ENCODE peak calls at places on chromosomes 6 and 20, in eight cellular contexts. One of them, this sample, is unnamed.

GRCh38 chr6:90900034-90900433 is 313.2 kb upstream of the MAP3K7 start:
- DNase-seq in cardiac fibroblast: no peak
- DNase-seq in neural progenitor cell: peak; percentile 20
- DNase-seq in transverse colon: no peak
- DNase-seq in BJ: no peak
- DNase-seq in pancreas: no peak
- DNase-seq in AG04449: no peak
- DNase-seq in GM13976: no peak
- DNase-seq in this sample: no peak

GRCh38 chr6:156727715-156728385 is 49.3 kb upstream of the ARID1B start:
- DNase-seq in transverse colon: no peak
- DNase-seq in BJ: no peak
- DNase-seq in GM13976: no peak
- DNase-seq in AG04449: no peak
- DNase-seq in pancreas: no peak
- DNase-seq in cardiac fibroblast: no peak
- DNase-seq in neural progenitor cell: no peak
- DNase-seq in this sample: no peak

GRCh38 chr6:85078071-85078470 is 313.7 kb upstream of the TBX18 start:
- DNase-seq in AG04449: peak; percentile 89
- DNase-seq in transverse colon: no peak
- DNase-seq in neural progenitor cell: no peak
- DNase-seq in cardiac fibroblast: peak; percentile 84
- DNase-seq in pancreas: no peak
- DNase-seq in BJ: peak; percentile 62
- DNase-seq in GM13976: no peak
- DNase-seq in this sample: peak; percentile 93

GRCh38 chr20:4135385-4136077 is 120.2 kb upstream of the RNF24 start:
- DNase-seq in GM13976: no peak
- DNase-seq in AG04449: peak; percentile 96
- DNase-seq in transverse colon: peak; percentile 30
- DNase-seq in cardiac fibroblast: peak; percentile 99
- DNase-seq in pancreas: peak; percentile 46
- DNase-seq in BJ: peak; percentile 97
- DNase-seq in neural progenitor cell: no peak
- DNase-seq in this sample: peak; percentile 99

GRCh38 chr6:1761472-1761871 is 151.8 kb downstream of the FOXC1 start:
- DNase-seq in transverse colon: no peak
- DNase-seq in BJ: no peak
- DNase-seq in GM13976: no peak
- DNase-seq in pancreas: no peak
- DNase-seq in AG04449: no peak
- DNase-seq in neural progenitor cell: no peak
- DNase-seq in cardiac fibroblast: no peak
- DNase-seq in this sample: no peak

GRCh38 chr20:62539646-62540045 is 63.9 kb upstream of the GATA5 start:
- DNase-seq in pancreas: no peak
- DNase-seq in neural progenitor cell: no peak
- DNase-seq in GM13976: no peak
- DNase-seq in transverse colon: no peak
- DNase-seq in cardiac fibroblast: no peak
- DNase-seq in AG04449: no peak
- DNase-seq in BJ: no peak
- DNase-seq in this sample: no peak

GRCh38 chr6:52155791-52156576 is 30.2 kb upstream of the IL17A start:
- DNase-seq in BJ: no peak
- DNase-seq in transverse colon: no peak
- DNase-seq in neural progenitor cell: no peak
- DNase-seq in AG04449: no peak
- DNase-seq in GM13976: no peak
- DNase-seq in pancreas: no peak
- DNase-seq in cardiac fibroblast: no peak
- DNase-seq in this sample: no peak

GRCh38 chr20:38209736-38210405 is 44.8 kb upstream of the TGM2 start:
- DNase-seq in GM13976: no peak
- DNase-seq in pancreas: no peak
- DNase-seq in transverse colon: no peak
- DNase-seq in cardiac fibroblast: no peak
- DNase-seq in neural progenitor cell: no peak
- DNase-seq in BJ: no peak
- DNase-seq in AG04449: no peak
- DNase-seq in this sample: no peak

GRCh38 chr6:71888720-71889340 is 2.5 kb downstream of the RIMS1 start:
- DNase-seq in neural progenitor cell: peak; percentile 20
- DNase-seq in AG04449: no peak
- DNase-seq in cardiac fibroblast: no peak
- DNase-seq in transverse colon: no peak
- DNase-seq in pancreas: no peak
- DNase-seq in GM13976: no peak
- DNase-seq in BJ: no peak
- DNase-seq in this sample: no peak

GRCh38 chr6:71889366-71889765 is 3.0 kb downstream of the RIMS1 start:
- DNase-seq in GM13976: no peak
- DNase-seq in transverse colon: no peak
- DNase-seq in cardiac fibroblast: no peak
- DNase-seq in pancreas: no peak
- DNase-seq in neural progenitor cell: no peak
- DNase-seq in AG04449: no peak
- DNase-seq in BJ: no peak
- DNase-seq in this sample: no peak

GRCh38 chr6:71887006-71887743 is 825 bp downstream of the RIMS1 start:
- DNase-seq in neural progenitor cell: peak; percentile 37
- DNase-seq in pancreas: peak; percentile 10
- DNase-seq in BJ: no peak
- DNase-seq in transverse colon: no peak
- DNase-seq in GM13976: peak; percentile 30
- DNase-seq in AG04449: no peak
- DNase-seq in cardiac fibroblast: peak; percentile 2
- DNase-seq in this sample: no peak

GRCh38 chr6:71887744-71888115 is 1.4 kb downstream of the RIMS1 start:
- DNase-seq in pancreas: no peak
- DNase-seq in neural progenitor cell: no peak
- DNase-seq in transverse colon: no peak
- DNase-seq in GM13976: no peak
- DNase-seq in BJ: no peak
- DNase-seq in cardiac fibroblast: no peak
- DNase-seq in AG04449: no peak
- DNase-seq in this sample: no peak

DNA sequence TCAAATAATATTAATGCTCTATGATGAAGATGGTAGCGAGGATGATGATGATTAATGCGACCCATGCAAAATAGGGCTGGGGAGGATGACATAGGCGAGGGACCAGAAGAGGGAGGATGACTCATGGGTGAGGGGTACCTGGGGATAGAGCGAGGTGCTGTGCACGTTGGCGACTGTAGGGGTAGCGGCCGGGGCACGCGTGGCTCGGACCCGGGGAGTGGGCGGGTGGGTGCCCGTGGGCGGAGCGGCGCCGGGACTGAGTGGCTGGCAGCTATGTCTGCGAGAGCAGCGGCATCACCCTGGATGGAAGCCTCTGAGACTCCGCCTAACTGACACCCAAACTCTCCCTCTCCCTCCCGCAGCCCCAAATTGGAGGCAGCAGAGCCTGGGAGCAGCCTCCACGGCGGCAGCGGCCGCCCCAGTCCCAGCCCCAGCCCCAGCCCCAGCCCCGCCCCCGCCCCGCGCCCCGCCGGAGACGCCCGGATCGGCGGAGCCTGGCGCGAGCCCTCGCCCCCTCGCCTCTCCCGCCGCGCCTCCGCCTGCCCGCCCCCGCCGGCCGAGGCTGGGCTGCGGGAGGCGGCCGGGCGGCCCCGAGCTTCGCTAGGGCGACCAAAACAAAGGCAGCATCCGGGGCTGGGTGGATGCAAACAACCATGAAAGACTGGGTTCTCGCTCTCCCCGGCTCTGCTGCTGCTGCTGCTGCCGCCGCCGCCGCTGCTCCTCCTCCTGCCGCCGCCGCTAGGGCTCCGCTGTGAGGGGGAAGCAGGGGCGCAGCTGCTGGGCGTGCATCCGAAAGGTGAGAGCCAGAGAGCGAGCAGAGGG is at the start of gene RIMS1:
- DNase-seq in cardiac fibroblast: peak; percentile 5
- DNase-seq in neural progenitor cell: peak; percentile 84
- DNase-seq in pancreas: peak; percentile 37
- DNase-seq in transverse colon: no peak
- DNase-seq in GM13976: peak; percentile 71
- DNase-seq in AG04449: no peak
- DNase-seq in BJ: no peak
- DNase-seq in this sample: no peak
- TF ChIP-seq CTCF in cardiac fibroblast: peak; percentile 41
- TF ChIP-seq CTCF in neural progenitor cell: peak; percentile 53
- TF ChIP-seq CTCF in pancreas: no peak
- TF ChIP-seq CTCF in transverse colon: no peak
- TF ChIP-seq CTCF in GM13976: no peak
- TF ChIP-seq CTCF in AG04449: peak; percentile 68
- TF ChIP-seq CTCF in BJ: peak; percentile 58
- TF ChIP-seq CTCF in this sample: no peak

DNA sequence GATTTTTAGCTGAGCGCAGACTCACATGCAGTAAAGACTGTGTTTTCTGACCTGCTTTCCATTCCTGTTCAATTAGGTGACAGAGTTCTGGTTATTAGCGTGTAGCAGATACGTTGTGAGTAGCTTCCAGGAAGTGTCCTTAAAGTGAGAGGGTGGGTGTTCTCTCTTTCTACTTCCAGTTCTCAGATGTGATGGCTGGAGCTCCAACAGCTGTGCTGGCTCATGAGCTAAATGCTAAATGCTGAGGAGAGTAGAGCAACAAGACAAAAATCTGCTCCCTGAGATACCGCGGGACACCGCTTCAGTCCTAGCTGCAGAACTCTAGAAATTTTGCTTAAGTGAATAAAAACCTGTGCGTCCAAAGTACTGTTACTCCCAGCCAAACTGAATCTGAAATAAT is 38.2 kb upstream of the FYN start:
- DNase-seq in cardiac fibroblast: no peak
- DNase-seq in neural progenitor cell: no peak
- DNase-seq in AG04449: no peak
- DNase-seq in GM13976: no peak
- DNase-seq in BJ: no peak
- DNase-seq in pancreas: no peak
- DNase-seq in transverse colon: no peak
- DNase-seq in this sample: no peak
- TF ChIP-seq CTCF in cardiac fibroblast: no peak
- TF ChIP-seq CTCF in neural progenitor cell: no peak
- TF ChIP-seq CTCF in AG04449: no peak
- TF ChIP-seq CTCF in GM13976: no peak
- TF ChIP-seq CTCF in BJ: no peak
- TF ChIP-seq CTCF in pancreas: no peak
- TF ChIP-seq CTCF in transverse colon: no peak
- TF ChIP-seq CTCF in this sample: no peak

DNA sequence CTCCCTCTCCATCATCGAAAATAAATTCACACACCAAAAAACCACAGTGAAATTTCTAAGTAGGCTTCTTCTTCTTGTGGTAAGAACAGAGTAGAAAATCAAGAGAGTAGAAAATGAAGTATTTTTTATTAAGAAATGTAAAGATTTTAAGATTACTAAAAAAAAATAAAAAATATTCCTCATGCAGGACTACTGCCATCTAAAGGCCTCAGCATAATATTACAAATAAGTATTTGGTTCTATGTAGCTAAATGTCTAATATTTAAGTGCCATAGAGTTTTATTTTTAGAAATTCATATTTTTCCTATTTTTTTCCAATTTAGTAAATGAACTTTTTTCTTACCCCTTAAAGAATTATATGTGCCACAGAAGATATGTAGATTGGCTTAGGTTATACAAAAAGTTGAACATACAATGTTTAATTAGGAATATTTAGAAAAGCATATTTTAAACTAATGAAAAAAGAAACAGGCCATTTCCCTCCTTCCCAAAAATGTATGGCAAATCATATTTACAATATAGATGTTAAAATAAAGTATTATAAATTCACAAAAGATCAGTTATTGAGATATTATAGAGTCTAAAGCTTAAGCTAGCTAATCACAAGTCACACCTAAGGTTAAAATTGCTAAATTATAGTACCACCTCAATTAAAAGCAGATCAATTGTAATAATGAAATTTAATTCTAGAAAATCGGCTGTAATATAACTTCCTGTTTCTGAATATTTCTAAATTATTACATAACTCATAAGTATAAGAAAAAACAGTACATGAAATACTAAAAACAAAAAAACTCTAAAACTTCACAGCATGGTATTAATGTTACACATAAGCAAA is 3.5 kb upstream of the NT5DC1 start:
- DNase-seq in cardiac fibroblast: peak; percentile 47
- DNase-seq in pancreas: no peak
- DNase-seq in GM13976: no peak
- DNase-seq in transverse colon: no peak
- DNase-seq in BJ: no peak
- DNase-seq in neural progenitor cell: no peak
- DNase-seq in AG04449: no peak
- DNase-seq in this sample: no peak
- TF ChIP-seq CTCF in cardiac fibroblast: peak; percentile 53
- TF ChIP-seq CTCF in pancreas: no peak
- TF ChIP-seq CTCF in GM13976: no peak
- TF ChIP-seq CTCF in transverse colon: peak; percentile 55
- TF ChIP-seq CTCF in BJ: peak; percentile 45
- TF ChIP-seq CTCF in neural progenitor cell: peak; percentile 54
- TF ChIP-seq CTCF in AG04449: peak; percentile 14
- TF ChIP-seq CTCF in this sample: peak; percentile 64

GRCh38 chr6:146297815-146298214 is 245.8 kb upstream of the RAB32 start:
- DNase-seq in BJ: no peak
- DNase-seq in pancreas: no peak
- DNase-seq in transverse colon: no peak
- DNase-seq in neural progenitor cell: no peak
- DNase-seq in cardiac fibroblast: peak; percentile 34
- DNase-seq in AG04449: no peak
- DNase-seq in GM13976: no peak
- DNase-seq in this sample: peak; percentile 20

GRCh38 chr6:146305098-146305497 is 238.5 kb upstream of the RAB32 start:
- DNase-seq in AG04449: no peak
- DNase-seq in BJ: no peak
- DNase-seq in pancreas: no peak
- DNase-seq in neural progenitor cell: peak; percentile 17
- DNase-seq in GM13976: no peak
- DNase-seq in transverse colon: no peak
- DNase-seq in cardiac fibroblast: peak; percentile 37
- DNase-seq in this sample: no peak

GRCh38 chr6:146300540-146300939 is 243.1 kb upstream of the RAB32 start:
- DNase-seq in BJ: no peak
- DNase-seq in AG04449: no peak
- DNase-seq in transverse colon: no peak
- DNase-seq in cardiac fibroblast: no peak
- DNase-seq in neural progenitor cell: no peak
- DNase-seq in GM13976: no peak
- DNase-seq in pancreas: no peak
- DNase-seq in this sample: no peak

DNA sequence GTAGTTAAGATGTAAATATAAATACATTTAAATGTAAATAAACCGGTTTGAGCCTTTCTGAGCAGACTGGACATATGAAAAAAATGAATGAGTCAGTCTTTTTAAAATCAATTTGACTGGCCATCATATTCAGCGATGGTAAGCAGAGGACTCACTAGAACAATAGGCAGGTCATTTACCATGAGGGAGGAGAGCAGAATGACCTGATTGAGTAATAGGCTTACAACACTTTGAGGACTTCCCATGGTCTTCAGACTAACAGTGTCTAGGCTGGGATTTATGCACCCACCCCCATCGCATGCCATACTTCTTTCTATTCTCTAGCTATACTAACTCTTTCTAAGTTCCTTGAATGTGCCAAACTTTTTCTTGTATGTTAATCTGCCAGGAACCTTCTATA is 241.9 kb upstream of the RAB32 start:
- DNase-seq in GM13976: no peak
- DNase-seq in pancreas: no peak
- DNase-seq in AG04449: no peak
- DNase-seq in BJ: no peak
- DNase-seq in neural progenitor cell: no peak
- DNase-seq in transverse colon: no peak
- DNase-seq in cardiac fibroblast: peak; percentile 60
- DNase-seq in this sample: peak; percentile 18
- TF ChIP-seq CTCF in GM13976: no peak
- TF ChIP-seq CTCF in pancreas: no peak
- TF ChIP-seq CTCF in AG04449: no peak
- TF ChIP-seq CTCF in BJ: no peak
- TF ChIP-seq CTCF in neural progenitor cell: no peak
- TF ChIP-seq CTCF in transverse colon: no peak
- TF ChIP-seq CTCF in cardiac fibroblast: no peak
- TF ChIP-seq CTCF in this sample: no peak